ENCODE peak calls at places on chromosomes 4 and X, in nine cellular contexts. One of them, this sample, is unnamed.

GRCh38 chrX:44155126-44155525 is 181.9 kb upstream of the NDP start:
- DNase-seq in fibroblast of lung: no peak
- DNase-seq in naive thymus-derived CD4-positive, alpha-beta T cell: no peak
- DNase-seq in lower lobe of right lung: no peak
- DNase-seq in adrenal gland: no peak
- DNase-seq in neuronal stem cell: no peak
- DNase-seq in upper lobe of right lung: no peak
- DNase-seq in aorta: no peak
- DNase-seq in body of pancreas: no peak
- DNase-seq in this sample: no peak

GRCh38 chr4:183249854-183250253 is 70.2 kb downstream of the CLDN22 start:
- DNase-seq in body of pancreas: peak; percentile 47
- DNase-seq in upper lobe of right lung: no peak
- DNase-seq in fibroblast of lung: peak; percentile 40
- DNase-seq in aorta: no peak
- DNase-seq in adrenal gland: no peak
- DNase-seq in lower lobe of right lung: no peak
- DNase-seq in neuronal stem cell: no peak
- DNase-seq in naive thymus-derived CD4-positive, alpha-beta T cell: peak; percentile 19
- DNase-seq in this sample: peak; percentile 32

GRCh38 chr4:1531683-1532548 is 125.7 kb upstream of the NKX1-1 start:
- DNase-seq in fibroblast of lung: no peak
- DNase-seq in aorta: peak; percentile 51
- DNase-seq in adrenal gland: no peak
- DNase-seq in naive thymus-derived CD4-positive, alpha-beta T cell: no peak
- DNase-seq in lower lobe of right lung: peak; percentile 27
- DNase-seq in upper lobe of right lung: no peak
- DNase-seq in body of pancreas: no peak
- DNase-seq in neuronal stem cell: no peak
- DNase-seq in this sample: no peak

GRCh38 chrX:45954026-45954425 is 591.2 kb downstream of the ZNF674 start:
- DNase-seq in adrenal gland: no peak
- DNase-seq in upper lobe of right lung: no peak
- DNase-seq in naive thymus-derived CD4-positive, alpha-beta T cell: no peak
- DNase-seq in body of pancreas: no peak
- DNase-seq in fibroblast of lung: peak; percentile 44
- DNase-seq in aorta: no peak
- DNase-seq in lower lobe of right lung: no peak
- DNase-seq in neuronal stem cell: no peak
- DNase-seq in this sample: no peak

GRCh38 chr4:106369456-106370060 is 980 bp upstream of the GIMD1 start:
- DNase-seq in naive thymus-derived CD4-positive, alpha-beta T cell: peak; percentile 28
- DNase-seq in aorta: no peak
- DNase-seq in body of pancreas: peak; percentile 15
- DNase-seq in neuronal stem cell: peak; percentile 45
- DNase-seq in upper lobe of right lung: no peak
- DNase-seq in lower lobe of right lung: no peak
- DNase-seq in adrenal gland: peak; percentile 15
- DNase-seq in fibroblast of lung: peak; percentile 77
- DNase-seq in this sample: peak; percentile 77

GRCh38 chr4:39719804-39720580 is 22.1 kb downstream of the UBE2K start:
- DNase-seq in neuronal stem cell: no peak
- DNase-seq in adrenal gland: no peak
- DNase-seq in lower lobe of right lung: no peak
- DNase-seq in body of pancreas: no peak
- DNase-seq in aorta: no peak
- DNase-seq in naive thymus-derived CD4-positive, alpha-beta T cell: no peak
- DNase-seq in upper lobe of right lung: no peak
- DNase-seq in fibroblast of lung: peak; percentile 25
- DNase-seq in this sample: no peak

GRCh38 chr4:153227501-153227900 is 23.3 kb downstream of the TRIM2 start:
- DNase-seq in aorta: no peak
- DNase-seq in adrenal gland: no peak
- DNase-seq in fibroblast of lung: no peak
- DNase-seq in neuronal stem cell: no peak
- DNase-seq in body of pancreas: no peak
- DNase-seq in lower lobe of right lung: no peak
- DNase-seq in naive thymus-derived CD4-positive, alpha-beta T cell: no peak
- DNase-seq in upper lobe of right lung: no peak
- DNase-seq in this sample: no peak

GRCh38 chr4:76984127-76984526 is 34.6 kb downstream of the SEPTIN11 start:
- DNase-seq in body of pancreas: no peak
- DNase-seq in upper lobe of right lung: no peak
- DNase-seq in lower lobe of right lung: no peak
- DNase-seq in neuronal stem cell: no peak
- DNase-seq in naive thymus-derived CD4-positive, alpha-beta T cell: peak; percentile 34
- DNase-seq in adrenal gland: no peak
- DNase-seq in aorta: no peak
- DNase-seq in fibroblast of lung: peak; percentile 59
- DNase-seq in this sample: no peak

GRCh38 chr4:8438743-8439142 is 1.8 kb downstream of the ACOX3 start:
- DNase-seq in body of pancreas: peak; percentile 26
- DNase-seq in aorta: no peak
- DNase-seq in adrenal gland: no peak
- DNase-seq in neuronal stem cell: no peak
- DNase-seq in lower lobe of right lung: no peak
- DNase-seq in upper lobe of right lung: peak; percentile 65
- DNase-seq in fibroblast of lung: no peak
- DNase-seq in naive thymus-derived CD4-positive, alpha-beta T cell: no peak
- DNase-seq in this sample: no peak

GRCh38 chr4:8440491-8441311 is at the start of the genes ACOX3 and TRMT44:
- DNase-seq in neuronal stem cell: peak; percentile 93
- DNase-seq in body of pancreas: peak; percentile 95
- DNase-seq in naive thymus-derived CD4-positive, alpha-beta T cell: peak; percentile 96
- DNase-seq in fibroblast of lung: peak; percentile 89
- DNase-seq in upper lobe of right lung: peak; percentile 94
- DNase-seq in adrenal gland: peak; percentile 95
- DNase-seq in lower lobe of right lung: peak; percentile 93
- DNase-seq in aorta: peak; percentile 97
- DNase-seq in this sample: peak; percentile 96

GRCh38 chr4:8439914-8440490 is 521 bp downstream of the ACOX3 start:
- DNase-seq in neuronal stem cell: no peak
- DNase-seq in body of pancreas: no peak
- DNase-seq in aorta: no peak
- DNase-seq in lower lobe of right lung: no peak
- DNase-seq in adrenal gland: no peak
- DNase-seq in naive thymus-derived CD4-positive, alpha-beta T cell: no peak
- DNase-seq in upper lobe of right lung: no peak
- DNase-seq in fibroblast of lung: no peak
- DNase-seq in this sample: no peak

GRCh38 chr4:8441499-8442091 is 1.0 kb downstream of the TRMT44 start:
- DNase-seq in naive thymus-derived CD4-positive, alpha-beta T cell: no peak
- DNase-seq in upper lobe of right lung: no peak
- DNase-seq in adrenal gland: no peak
- DNase-seq in aorta: no peak
- DNase-seq in lower lobe of right lung: no peak
- DNase-seq in body of pancreas: no peak
- DNase-seq in fibroblast of lung: no peak
- DNase-seq in neuronal stem cell: no peak
- DNase-seq in this sample: no peak

DNA sequence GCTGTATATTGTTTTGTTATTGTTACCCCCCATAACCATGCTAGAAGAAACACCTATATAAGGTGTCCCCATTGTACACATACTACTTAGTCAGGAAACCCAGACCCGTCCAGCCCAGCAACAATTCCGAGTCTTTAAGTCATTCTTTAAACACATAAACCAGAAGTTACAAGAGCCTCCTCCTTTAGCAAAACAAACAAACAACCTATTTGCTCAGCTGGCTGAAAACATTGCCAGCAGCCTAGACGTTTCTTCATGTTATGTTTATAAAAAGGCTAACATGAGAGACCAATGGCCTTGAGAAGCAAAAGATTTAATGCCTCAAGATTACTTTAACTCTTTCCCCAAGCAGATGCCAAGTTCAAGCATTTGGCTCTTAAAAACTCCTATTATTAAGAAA is 1.4 kb downstream of the ACOX3 start:
- DNase-seq in naive thymus-derived CD4-positive, alpha-beta T cell: no peak
- DNase-seq in lower lobe of right lung: no peak
- DNase-seq in adrenal gland: no peak
- DNase-seq in upper lobe of right lung: no peak
- DNase-seq in aorta: no peak
- DNase-seq in fibroblast of lung: no peak
- DNase-seq in body of pancreas: peak; percentile 62
- DNase-seq in neuronal stem cell: no peak
- DNase-seq in this sample: no peak
- H3K4me1 ChIP-seq in naive thymus-derived CD4-positive, alpha-beta T cell: peaks cover 31% of the 10 kb centered on the region
- H3K4me1 ChIP-seq in lower lobe of right lung: peaks cover 82% of the 10 kb centered on the region
- H3K4me1 ChIP-seq in adrenal gland: peaks cover 56% of the 10 kb centered on the region
- H3K4me1 ChIP-seq in upper lobe of right lung: peaks cover 74% of the 10 kb centered on the region
- H3K4me1 ChIP-seq in aorta: peaks cover 10% of the 10 kb centered on the region
- H3K4me1 ChIP-seq in fibroblast of lung: peaks cover 9% of the 10 kb centered on the region
- H3K4me1 ChIP-seq in body of pancreas: peaks cover 83% of the 10 kb centered on the region
- H3K4me1 ChIP-seq in neuronal stem cell: peaks cover 15% of the 10 kb centered on the region
- H3K4me1 ChIP-seq in this sample: peaks cover 6% of the 10 kb centered on the region

GRCh38 chr4:48475770-48476169 is 7.4 kb upstream of the SLC10A4 start:
- DNase-seq in aorta: no peak
- DNase-seq in upper lobe of right lung: no peak
- DNase-seq in lower lobe of right lung: no peak
- DNase-seq in neuronal stem cell: no peak
- DNase-seq in adrenal gland: no peak
- DNase-seq in body of pancreas: no peak
- DNase-seq in naive thymus-derived CD4-positive, alpha-beta T cell: no peak
- DNase-seq in fibroblast of lung: no peak
- DNase-seq in this sample: no peak
- H3K4me3 ChIP-seq in aorta: no peak overlapping the region
- H3K4me3 ChIP-seq in upper lobe of right lung: no peak overlapping the region
- H3K4me3 ChIP-seq in lower lobe of right lung: no peak overlapping the region
- H3K4me3 ChIP-seq in neuronal stem cell: no peak overlapping the region
- H3K4me3 ChIP-seq in adrenal gland: no peak overlapping the region
- H3K4me3 ChIP-seq in body of pancreas: no peak overlapping the region
- H3K4me3 ChIP-seq in naive thymus-derived CD4-positive, alpha-beta T cell: no peak overlapping the region
- H3K4me3 ChIP-seq in fibroblast of lung: no peak overlapping the region
- H3K4me3 ChIP-seq in this sample: no peak overlapping the region

GRCh38 chr4:86968477-86969015 is 33.7 kb downstream of the AFF1 start:
- DNase-seq in fibroblast of lung: no peak
- DNase-seq in adrenal gland: no peak
- DNase-seq in lower lobe of right lung: no peak
- DNase-seq in body of pancreas: no peak
- DNase-seq in upper lobe of right lung: no peak
- DNase-seq in naive thymus-derived CD4-positive, alpha-beta T cell: no peak
- DNase-seq in aorta: no peak
- DNase-seq in neuronal stem cell: no peak
- DNase-seq in this sample: no peak

GRCh38 chr4:86963697-86964096 is 28.9 kb downstream of the AFF1 start:
- DNase-seq in adrenal gland: no peak
- DNase-seq in body of pancreas: no peak
- DNase-seq in lower lobe of right lung: no peak
- DNase-seq in neuronal stem cell: no peak
- DNase-seq in upper lobe of right lung: no peak
- DNase-seq in fibroblast of lung: peak; percentile 44
- DNase-seq in aorta: no peak
- DNase-seq in naive thymus-derived CD4-positive, alpha-beta T cell: no peak
- DNase-seq in this sample: no peak

GRCh38 chr4:86967061-86967460 is 32.2 kb downstream of the AFF1 start:
- DNase-seq in lower lobe of right lung: no peak
- DNase-seq in neuronal stem cell: no peak
- DNase-seq in body of pancreas: no peak
- DNase-seq in aorta: no peak
- DNase-seq in upper lobe of right lung: no peak
- DNase-seq in adrenal gland: no peak
- DNase-seq in naive thymus-derived CD4-positive, alpha-beta T cell: no peak
- DNase-seq in fibroblast of lung: no peak
- DNase-seq in this sample: no peak

GRCh38 chr4:86967798-86968197 is 33.0 kb downstream of the AFF1 start:
- DNase-seq in fibroblast of lung: peak; percentile 59
- DNase-seq in upper lobe of right lung: no peak
- DNase-seq in neuronal stem cell: no peak
- DNase-seq in body of pancreas: no peak
- DNase-seq in aorta: no peak
- DNase-seq in naive thymus-derived CD4-positive, alpha-beta T cell: no peak
- DNase-seq in lower lobe of right lung: no peak
- DNase-seq in adrenal gland: no peak
- DNase-seq in this sample: no peak

DNA sequence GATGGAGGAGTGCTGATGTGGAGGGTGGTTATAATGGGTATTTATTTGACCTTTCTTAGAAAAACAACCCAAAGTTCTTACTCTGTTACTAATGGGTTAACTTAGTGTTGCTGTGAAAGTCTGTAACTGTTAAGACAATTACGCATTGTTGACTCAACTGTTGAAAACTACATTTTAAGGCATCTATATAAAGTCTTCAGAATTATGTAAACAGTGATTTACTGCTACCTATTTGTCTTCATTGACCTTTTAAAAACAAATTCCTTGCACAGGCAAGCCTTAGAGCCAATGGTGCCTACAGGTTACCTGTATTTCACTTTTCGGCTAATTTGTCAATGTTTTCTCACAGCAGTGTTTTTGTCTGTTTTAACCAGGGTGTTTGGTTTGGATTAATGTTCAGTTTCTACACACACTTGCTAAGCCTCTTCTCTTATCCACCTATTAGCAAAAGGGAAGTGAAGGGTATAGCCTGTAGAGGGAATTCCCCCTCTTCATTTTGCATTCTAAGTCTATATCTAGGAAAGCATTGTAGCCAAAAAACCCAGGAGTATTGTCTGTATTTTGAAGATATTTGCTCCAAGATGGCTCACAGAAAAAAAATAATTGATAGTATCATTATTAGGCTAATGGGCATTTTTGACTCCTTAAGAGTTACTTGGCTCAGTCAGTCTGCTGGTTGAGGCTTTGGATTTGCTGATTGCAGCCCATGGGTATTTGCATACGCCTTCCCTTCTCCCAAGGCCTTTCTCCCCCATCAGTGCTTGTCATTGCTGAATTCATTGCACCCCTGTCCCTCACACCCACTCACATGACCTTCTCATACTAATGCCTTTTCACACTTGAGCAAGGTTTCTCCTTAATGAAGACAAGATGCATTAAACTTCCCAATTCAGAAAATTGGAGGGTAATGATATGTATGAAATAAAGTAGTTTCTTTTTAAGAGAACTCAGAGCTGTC is 30.5 kb downstream of the AFF1 start:
- DNase-seq in upper lobe of right lung: no peak
- DNase-seq in aorta: no peak
- DNase-seq in naive thymus-derived CD4-positive, alpha-beta T cell: no peak
- DNase-seq in adrenal gland: no peak
- DNase-seq in body of pancreas: no peak
- DNase-seq in lower lobe of right lung: no peak
- DNase-seq in fibroblast of lung: no peak
- DNase-seq in neuronal stem cell: no peak
- DNase-seq in this sample: no peak
- H3K4me1 ChIP-seq in upper lobe of right lung: peaks cover 42% of the 10 kb centered on the region
- H3K4me1 ChIP-seq in aorta: no peaks in the 10 kb centered on the region
- H3K4me1 ChIP-seq in naive thymus-derived CD4-positive, alpha-beta T cell: peaks cover 3% of the 10 kb centered on the region
- H3K4me1 ChIP-seq in adrenal gland: peaks cover 30% of the 10 kb centered on the region
- H3K4me1 ChIP-seq in body of pancreas: peaks cover 38% of the 10 kb centered on the region
- H3K4me1 ChIP-seq in lower lobe of right lung: peaks cover 52% of the 10 kb centered on the region
- H3K4me1 ChIP-seq in fibroblast of lung: peaks cover 10% of the 10 kb centered on the region
- H3K4me1 ChIP-seq in neuronal stem cell: peaks cover 24% of the 10 kb centered on the region
- H3K4me1 ChIP-seq in this sample: no peaks in the 10 kb centered on the region

DNA sequence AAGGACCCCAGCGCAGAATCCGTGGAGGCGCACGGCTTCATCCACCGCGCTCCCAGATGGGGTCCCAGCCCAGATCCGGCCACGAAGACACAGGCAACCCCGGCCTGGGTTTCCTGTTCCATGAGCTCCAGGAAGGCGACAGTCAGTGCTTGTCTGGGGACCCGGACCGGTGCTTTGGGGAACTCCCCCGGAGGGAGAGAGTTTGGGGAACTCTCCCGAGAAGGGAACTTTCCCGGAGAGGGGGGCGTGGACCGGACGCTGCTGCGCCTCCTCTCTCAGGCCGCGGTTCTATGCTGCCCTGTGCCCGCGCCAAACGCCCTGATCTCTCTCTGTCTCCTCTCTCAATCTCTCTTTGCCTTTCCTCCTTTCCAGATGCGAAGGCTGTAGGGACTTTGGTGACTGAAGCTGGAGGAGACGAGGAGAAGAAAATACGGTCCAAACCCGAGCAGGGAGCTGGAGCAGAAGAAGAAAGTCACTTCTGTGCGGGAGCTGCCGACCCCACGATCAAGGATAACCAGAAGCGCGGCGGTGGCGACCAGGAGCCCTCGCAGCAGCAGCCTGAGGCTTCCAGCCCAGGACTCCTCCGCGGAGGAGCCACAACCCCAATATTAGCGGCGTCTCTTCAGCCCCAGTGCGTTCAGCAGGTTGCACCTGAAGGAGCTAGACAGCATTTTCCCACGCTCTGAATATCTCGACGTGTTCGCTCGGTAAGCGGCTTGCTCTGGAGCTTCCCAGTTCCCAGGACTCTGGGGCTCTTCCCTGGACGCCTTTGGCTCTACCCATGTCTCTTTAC is 47.6 kb upstream of the NKAP start:
- DNase-seq in aorta: peak; percentile 69
- DNase-seq in naive thymus-derived CD4-positive, alpha-beta T cell: no peak
- DNase-seq in neuronal stem cell: no peak
- DNase-seq in upper lobe of right lung: no peak
- DNase-seq in lower lobe of right lung: peak; percentile 47
- DNase-seq in body of pancreas: peak; percentile 24
- DNase-seq in adrenal gland: peak; percentile 13
- DNase-seq in fibroblast of lung: no peak
- DNase-seq in this sample: no peak
- H3K4me3 ChIP-seq in aorta: no peak overlapping the region
- H3K4me3 ChIP-seq in naive thymus-derived CD4-positive, alpha-beta T cell: no peak overlapping the region
- H3K4me3 ChIP-seq in neuronal stem cell: peak overlapping the region; percentile 24
- H3K4me3 ChIP-seq in upper lobe of right lung: peak overlapping the region; percentile 19
- H3K4me3 ChIP-seq in lower lobe of right lung: peak overlapping the region; percentile 39
- H3K4me3 ChIP-seq in body of pancreas: no peak overlapping the region
- H3K4me3 ChIP-seq in adrenal gland: no peak overlapping the region
- H3K4me3 ChIP-seq in fibroblast of lung: no peak overlapping the region
- H3K4me3 ChIP-seq in this sample: no peak overlapping the region